ENCODE peak calls at places on chromosomes 16 and 17, in seven cellular contexts. V, N, X, A, W, I and J are unnamed samples.

GRCh38 chr17:1545618-1546017 is 17.0 kb downstream of the PITPNA start:
- DNase-seq in A (no peak), I (no peak), N (no peak), X (no peak), V (no peak), W (no peak), J (no peak)

GRCh38 chr17:13650096-13650675 is 48.5 kb upstream of the HS3ST3A1 start:
- DNase-seq in I (no peak), A (no peak), N (no peak), X (no peak), V (no peak), W (no peak), J (no peak)

GRCh38 chr17:57832711-57833596 is 16.9 kb downstream of the MRPS23 start:
- DNase-seq in I (peak), A (peak), V (peak), W (peak), N (peak), X (peak), J (peak)

GRCh38 chr16:3068486-3068885 is 3.0 kb downstream of the IL32 start:
- DNase-seq in W (no peak), N (no peak), A (no peak), V (no peak), I (no peak), X (no peak), J (no peak)

GRCh38 chr17:72011561-72011960 is 109.3 kb upstream of the SOX9 start:
- DNase-seq in I (no peak), A (no peak), V (no peak), X (no peak), N (no peak), W (no peak), J (no peak)

GRCh38 chr17:55168970-55169687 is 95.6 kb upstream of the HLF start:
- DNase-seq in N (no peak), W (no peak), I (no peak), X (no peak), A (no peak), V (peak), J (no peak)

GRCh38 chr17:74214642-74215331 is 1.4 kb downstream of the TTYH2 start:
- DNase-seq in I (no peak), X (no peak), V (no peak), N (no peak), A (no peak), W (no peak), J (no peak)

GRCh38 chr16:67210069-67210937 is 11.4 kb downstream of the ELMO3 start:
- DNase-seq in I (no peak), W (no peak), V (peak), N (no peak), X (no peak), A (no peak), J (no peak)

GRCh38 chr17:40463122-40463550 is 19.9 kb downstream of the IGFBP4 start:
- DNase-seq in V (no peak), W (no peak), X (no peak), N (no peak), I (no peak), A (no peak), J (no peak)

GRCh38 chr16:2930236-2930635 is 18.5 kb downstream of the FLYWCH1 start:
- DNase-seq in X (no peak), N (no peak), A (no peak), V (no peak), W (no peak), I (no peak), J (no peak)

GRCh38 chr17:35167666-35168065 is 20.0 kb downstream of the UNC45B start:
- DNase-seq in W (no peak), I (peak), A (no peak), V (no peak), N (no peak), X (no peak), J (no peak)

GRCh38 chr16:86584071-86584685 is 5.8 kb downstream of the FOXL1 start:
- DNase-seq in V (no peak), N (no peak), A (no peak), I (peak), W (no peak), X (no peak), J (no peak)

GRCh38 chr17:42111901-42112551 is 488 bp downstream of the DHX58 start:
- DNase-seq in I (peak), N (peak), A (no peak), W (no peak), X (peak), V (no peak), J (no peak)

GRCh38 chr16:89536371-89536770 is 24.1 kb upstream of the RPL13 start:
- DNase-seq in W (no peak), V (no peak), X (no peak), N (no peak), A (no peak), I (no peak), J (no peak)

GRCh38 chr16:660459-661183 is 7.3 kb upstream of the RHOT2 start:
- DNase-seq in I (no peak), V (peak), A (peak), W (peak), X (no peak), N (peak), J (peak)

GRCh38 chr17:29138991-29139682 is 41.1 kb downstream of the MYO18A start:
- DNase-seq in V (no peak), X (no peak), N (peak), W (peak), I (no peak), A (no peak), J (peak)

GRCh38 chr17:41284043-41284442 is 8.5 kb downstream of the KRTAP9-7 start:
- DNase-seq in X (no peak), V (no peak), A (no peak), I (peak), N (no peak), W (no peak), J (no peak)

GRCh38 chr17:51322390-51323029 is 62.2 kb downstream of the UTP18 start:
- DNase-seq in V (peak), X (peak), I (peak), N (no peak), A (no peak), W (no peak), J (no peak)

GRCh38 chr16:85557083-85557975 is 55.8 kb upstream of the GSE1 start:
- DNase-seq in W (no peak), V (no peak), I (peak), X (peak), N (no peak), A (no peak), J (peak)

GRCh38 chr17:42184717-42185496 is at the start of gene HCRT:
- DNase-seq in W (no peak), N (no peak), A (no peak), V (no peak), I (no peak), X (no peak), J (no peak)

GRCh38 chr17:30519707-30520106 is 42.5 kb downstream of the GOSR1 start:
- DNase-seq in X (no peak), A (no peak), V (no peak), W (no peak), I (peak), N (no peak), J (no peak)

GRCh38 chr17:68910256-68910705 is 44.9 kb downstream of the ABCA8 start:
- DNase-seq in A (no peak), W (no peak), X (no peak), V (no peak), I (no peak), N (peak), J (no peak)

GRCh38 chr16:67071476-67072048 is 38.2 kb upstream of the PHAF1 start:
- DNase-seq in V (no peak), N (no peak), W (no peak), X (no peak), A (no peak), I (no peak), J (no peak)

GRCh38 chr17:27631897-27632725 is 1.1 kb downstream of the LGALS9 start:
- DNase-seq in A (no peak), I (no peak), V (no peak), W (no peak), X (no peak), N (no peak), J (no peak)

GRCh38 chr16:87226926-87227650 is 90.1 kb downstream of the C16orf95 start:
- DNase-seq in W (no peak), X (no peak), A (no peak), I (no peak), V (no peak), N (no peak), J (no peak)

GRCh38 chr17:73841431-73842060 is 197.3 kb upstream of the SDK2 start:
- DNase-seq in N (no peak), W (no peak), X (peak), A (no peak), V (peak), I (peak), J (no peak)

GRCh38 chr16:65679785-65680184 is 557.9 kb upstream of the CDH11 start:
- DNase-seq in I (no peak), X (no peak), N (no peak), V (no peak), A (no peak), W (no peak), J (no peak)

GRCh38 chr16:19936431-19936830 is 51.8 kb upstream of the GPRC5B start:
- DNase-seq in I (no peak), N (no peak), V (no peak), W (no peak), A (no peak), X (no peak), J (no peak)

GRCh38 chr16:3696425-3697218 is 20.7 kb downstream of the TRAP1 start:
- DNase-seq in W (no peak), N (no peak), V (no peak), A (peak), I (peak), X (no peak), J (no peak)